ENCODE peak calls at places on chromosomes 5 and 9, in nine cellular contexts. K is tibial nerve, F is right atrium auricular region, V is lower lobe of right lung, H is mesothelial cell of epicardium, Y is body of pancreas, I is left ventricle myocardium inferior, X is stomach, D is Caco-2. N is an unnamed sample.

GRCh38 chr9:6045364-6045763 is 29.9 kb upstream of the RANBP6 start:
- DNase-seq in K (no peak), F (no peak), V (no peak), H (no peak), Y (no peak), I (no peak), X (no peak), D (no peak), N (no peak)

GRCh38 chr5:7397005-7397546 is 1.1 kb downstream of the ADCY2 start:
- DNase-seq in K (no peak), F (no peak), V (no peak), H (no peak), Y (no peak), I (no peak), X (no peak), D (no peak), N (no peak)

GRCh38 chr9:124306098-124306735 is 48.5 kb downstream of the NEK6 start:
- DNase-seq in K (no peak), F (no peak), V (no peak), H (no peak), Y (no peak), I (no peak), X (no peak), D (no peak), N (no peak)

GRCh38 chr5:39202594-39203290 is 16.6 kb downstream of the FYB1 start:
- DNase-seq in K (no peak), F (no peak), V (no peak), H (no peak), Y (no peak), I (no peak), X (no peak), D (no peak), N (peak; percentile 58)

GRCh38 chr9:111375817-111376564 is 46.0 kb upstream of the OR2K2 start:
- DNase-seq in K (no peak), F (no peak), V (no peak), H (no peak), Y (no peak), I (no peak), X (no peak), D (no peak), N (no peak)

GRCh38 chr5:10563940-10564837 is at the start of gene ANKRD33B:
- DNase-seq in K (peak; percentile 35), F (no peak), V (peak; percentile 65), H (peak; percentile 44), Y (peak; percentile 64), I (peak; percentile 76), X (peak; percentile 49), D (peak; percentile 82), N (peak; percentile 85)

GRCh38 chr9:106622148-106622547 is 240.8 kb upstream of the ZNF462 start:
- DNase-seq in K (no peak), F (no peak), V (no peak), H (no peak), Y (no peak), I (no peak), X (no peak), D (no peak), N (no peak)

GRCh38 chr5:92944903-92945629 is 636.0 kb downstream of the NR2F1-AS1 start:
- DNase-seq in K (no peak), F (no peak), V (no peak), H (no peak), Y (no peak), I (no peak), X (no peak), D (no peak), N (no peak)

GRCh38 chr5:128596071-128596470 is 58.0 kb upstream of the FBN2 start:
- DNase-seq in K (no peak), F (no peak), V (no peak), H (no peak), Y (no peak), I (no peak), X (no peak), D (no peak), N (no peak)

DNA sequence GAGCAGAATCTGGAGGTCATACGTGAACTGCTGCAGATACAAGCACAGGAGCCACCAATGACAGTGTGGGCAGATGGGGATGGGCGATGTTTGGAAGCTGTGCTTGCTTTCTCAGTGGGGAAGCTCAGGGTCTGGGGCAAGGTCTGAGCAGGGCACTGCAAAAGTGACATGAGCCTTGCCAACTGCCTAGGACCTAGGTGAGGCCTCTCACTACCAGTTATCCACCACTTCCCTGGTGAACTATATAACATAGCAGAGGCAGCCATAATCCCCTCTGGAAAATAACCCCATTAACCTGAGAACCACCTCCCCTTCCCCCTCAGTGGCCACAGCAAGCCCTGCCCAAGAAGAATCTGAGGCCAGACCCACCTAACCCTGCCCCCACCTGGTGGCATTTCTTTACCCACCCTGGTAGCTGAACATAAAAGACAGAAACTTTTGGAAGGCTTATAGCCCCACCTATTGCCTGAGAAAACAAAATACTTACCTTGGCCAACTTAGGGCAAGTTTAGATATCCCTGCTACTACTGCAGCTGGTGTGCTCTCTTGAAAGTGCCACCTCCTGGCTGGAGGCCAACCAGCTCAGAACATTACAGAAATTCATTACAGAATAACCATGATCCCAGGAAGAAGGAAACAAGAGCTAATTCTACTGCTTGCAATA is 18.8 kb upstream of the SPEF2 start:
- DNase-seq in K (no peak), F (no peak), V (no peak), H (no peak), Y (peak; percentile 69), I (no peak), X (peak; percentile 38), D (no peak), N (no peak)
- TF ChIP-seq CTCF in K (no peak), F (no peak), V (no peak), H (no peak), Y (no peak), I (no peak), X (no peak), D (peak; percentile 24), N (no peak)

DNA sequence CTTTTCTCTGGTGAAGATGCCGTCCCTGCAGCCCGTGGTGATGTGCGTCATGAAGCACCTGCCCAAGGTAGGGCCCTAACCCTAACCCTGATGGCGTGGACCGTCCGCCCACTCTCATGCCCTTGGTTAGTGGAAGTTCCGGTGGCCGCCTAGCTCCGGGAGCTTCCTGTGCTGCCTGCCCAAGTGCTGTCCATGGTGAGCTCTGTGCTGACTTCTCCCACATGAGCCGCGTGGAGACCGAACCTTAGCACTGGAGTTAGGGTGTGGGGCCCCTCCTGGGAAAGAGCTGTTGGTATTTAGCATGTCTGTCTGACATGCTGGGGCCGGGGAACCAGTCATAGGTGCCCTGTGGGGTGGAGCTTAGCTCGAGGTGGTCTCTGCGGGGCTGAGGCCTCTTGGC is 1.2 kb downstream of the NELFB start:
- DNase-seq in K (no peak), F (no peak), V (no peak), H (no peak), Y (no peak), I (no peak), X (no peak), D (no peak), N (no peak)
- TF ChIP-seq CTCF in K (no peak), F (no peak), V (no peak), H (no peak), Y (no peak), I (no peak), X (no peak), D (no peak), N (no peak)

GRCh38 chr5:68335075-68335474 is 119.5 kb downstream of the PIK3R1 start:
- DNase-seq in K (no peak), F (no peak), V (no peak), H (no peak), Y (no peak), I (no peak), X (no peak), D (no peak), N (no peak)

GRCh38 chr5:68337235-68337634 is 121.7 kb downstream of the PIK3R1 start:
- DNase-seq in K (no peak), F (no peak), V (no peak), H (no peak), Y (no peak), I (no peak), X (no peak), D (no peak), N (no peak)

GRCh38 chr5:68334550-68334880 is 119.0 kb downstream of the PIK3R1 start:
- DNase-seq in K (no peak), F (no peak), V (no peak), H (no peak), Y (no peak), I (no peak), X (no peak), D (no peak), N (no peak)

GRCh38 chr5:68333649-68334549 is 118.3 kb downstream of the PIK3R1 start:
- DNase-seq in K (no peak), F (no peak), V (no peak), H (no peak), Y (no peak), I (no peak), X (no peak), D (no peak), N (no peak)

GRCh38 chr5:68336200-68336599 is 120.6 kb downstream of the PIK3R1 start:
- DNase-seq in K (no peak), F (no peak), V (no peak), H (no peak), Y (peak; percentile 18), I (no peak), X (no peak), D (no peak), N (no peak)
- TF ChIP-seq CTCF in K (no peak), F (no peak), V (no peak), H (no peak), Y (no peak), I (no peak), X (no peak), D (no peak), N (no peak)

GRCh38 chr9:113319054-113319453 is 15.9 kb upstream of the RNF183 start:
- DNase-seq in K (no peak), F (no peak), V (no peak), H (no peak), Y (no peak), I (no peak), X (no peak), D (no peak), N (no peak)

GRCh38 chr9:113320051-113320450 is 16.9 kb upstream of the RNF183 start:
- DNase-seq in K (no peak), F (no peak), V (no peak), H (no peak), Y (no peak), I (no peak), X (no peak), D (no peak), N (no peak)

GRCh38 chr9:113313276-113313675 is 10.1 kb upstream of the RNF183 start:
- DNase-seq in K (no peak), F (no peak), V (no peak), H (no peak), Y (no peak), I (no peak), X (no peak), D (no peak), N (no peak)

GRCh38 chr9:113316032-113316431 is 12.9 kb upstream of the RNF183 start:
- DNase-seq in K (no peak), F (no peak), V (no peak), H (no peak), Y (no peak), I (no peak), X (no peak), D (no peak), N (no peak)

DNA sequence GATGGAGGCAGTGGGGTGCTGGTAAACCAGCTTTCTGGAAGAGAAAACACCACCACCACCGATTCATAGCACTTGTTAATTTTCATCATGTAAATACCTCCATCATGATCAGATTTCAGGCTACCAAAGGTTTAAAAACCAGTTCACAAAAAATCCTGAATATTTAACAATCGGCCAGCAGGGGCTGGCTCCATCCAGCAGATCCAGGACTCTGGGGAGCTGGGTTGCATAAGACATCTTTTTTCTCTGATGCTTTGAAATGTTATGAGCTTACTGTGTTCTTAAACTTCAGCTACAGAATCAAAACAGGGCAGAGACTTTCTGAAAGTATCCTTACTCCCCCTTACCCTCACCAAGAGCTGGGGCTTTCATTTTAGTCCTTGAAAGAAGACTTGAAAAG is 14.6 kb upstream of the RNF183 start:
- DNase-seq in K (no peak), F (no peak), V (no peak), H (no peak), Y (no peak), I (no peak), X (no peak), D (no peak), N (no peak)
- TF ChIP-seq CTCF in K (peak; percentile 11), F (no peak), V (no peak), H (peak; percentile 24), Y (no peak), I (peak; percentile 30), X (no peak), D (peak; percentile 36), N (no peak)

N was measured in activated CD8-positive, alpha-beta T cell treated with anti-CD3 and anti-CD28 coated beads for 36 hours.